ENCODE peak calls at places on chromosomes 6 and 20, in five cellular contexts. H is fibroblast of lung, M is left lung, P is GM23338, O is heart left ventricle. S is an unnamed sample.

GRCh38 chr6:145071836-145072235 is 663.5 kb downstream of the EPM2A start:
- DNase-seq in H (peak), M (no peak), P (no peak), O (no peak), S (peak)

GRCh38 chr6:139135578-139136545 is 982 bp downstream of the HECA start:
- DNase-seq in H (peak), M (peak), P (peak), O (peak), S (peak)

GRCh38 chr6:169079650-169080049 is 174.0 kb downstream of the THBS2 start:
- DNase-seq in H (no peak), M (no peak), P (no peak), O (no peak), S (no peak)

GRCh38 chr6:52231411-52232127 is 12.7 kb downstream of the IL17F start:
- DNase-seq in H (no peak), M (no peak), P (no peak), O (no peak), S (no peak)

GRCh38 chr20:10309326-10309725 is 90.7 kb downstream of the SNAP25 start:
- DNase-seq in H (peak), M (no peak), P (no peak), O (no peak), S (peak)

GRCh38 chr6:71478834-71479541 is 190.4 kb downstream of the OGFRL1 start:
- DNase-seq in H (peak), M (no peak), P (peak), O (no peak), S (peak)

GRCh38 chr20:47487175-47487917 is 14.3 kb upstream of the NCOA3 start:
- DNase-seq in H (no peak), M (no peak), P (no peak), O (no peak), S (no peak)

GRCh38 chr6:4967301-4968030 is 36.4 kb downstream of the RPP40 start:
- DNase-seq in H (peak), M (no peak), P (no peak), O (no peak), S (no peak)

GRCh38 chr6:129853996-129854711 is 7.0 kb downstream of the TMEM244 start:
- DNase-seq in H (peak), M (no peak), P (no peak), O (no peak), S (peak)

DNA sequence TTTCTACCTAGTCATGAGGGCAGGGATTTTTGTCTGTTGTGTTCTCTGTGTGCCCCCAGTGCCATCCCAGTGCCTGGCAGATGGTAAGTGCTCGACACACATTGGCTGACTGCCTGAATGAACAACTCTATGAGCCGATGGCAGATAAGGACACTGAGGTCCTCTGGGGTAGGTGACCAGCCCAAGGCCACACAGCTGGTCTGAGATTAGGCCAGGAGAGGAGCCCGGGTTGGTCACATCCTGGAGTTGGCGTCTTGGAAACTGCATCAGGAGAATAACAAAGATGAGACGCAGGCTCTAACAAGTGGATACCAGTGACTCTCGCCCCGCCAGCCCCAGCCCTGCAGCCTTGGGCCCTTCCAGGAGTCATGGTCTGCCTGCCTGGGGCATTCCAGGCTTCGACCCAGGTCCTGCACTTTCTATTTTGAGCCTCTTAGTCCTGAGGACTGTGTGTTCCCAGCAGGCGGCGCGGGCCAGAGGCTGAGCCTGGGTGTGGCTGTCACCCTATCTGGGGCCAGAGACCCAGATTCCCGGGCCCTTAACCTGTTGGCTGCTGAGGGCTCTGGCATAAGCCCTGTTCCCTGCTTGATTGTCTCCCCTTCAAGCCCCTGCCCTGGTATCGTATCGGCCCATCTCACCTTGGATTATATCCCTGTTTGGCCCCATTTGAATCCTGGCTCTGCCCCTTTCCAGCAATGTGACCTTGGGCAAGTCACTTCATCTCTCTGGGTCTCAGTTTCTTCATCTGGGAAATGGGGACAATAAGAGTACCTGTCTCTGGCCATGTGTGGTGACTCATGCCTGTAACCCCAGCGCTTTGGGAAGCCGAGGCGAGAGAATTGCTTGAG is 88.3 kb downstream of the CEBPB start:
- DNase-seq in H (peak), M (peak), P (peak), O (peak), S (peak)
- TF ChIP-seq CTCF in H (peak), M (peak), P (no peak), O (peak), S (peak)

DNA sequence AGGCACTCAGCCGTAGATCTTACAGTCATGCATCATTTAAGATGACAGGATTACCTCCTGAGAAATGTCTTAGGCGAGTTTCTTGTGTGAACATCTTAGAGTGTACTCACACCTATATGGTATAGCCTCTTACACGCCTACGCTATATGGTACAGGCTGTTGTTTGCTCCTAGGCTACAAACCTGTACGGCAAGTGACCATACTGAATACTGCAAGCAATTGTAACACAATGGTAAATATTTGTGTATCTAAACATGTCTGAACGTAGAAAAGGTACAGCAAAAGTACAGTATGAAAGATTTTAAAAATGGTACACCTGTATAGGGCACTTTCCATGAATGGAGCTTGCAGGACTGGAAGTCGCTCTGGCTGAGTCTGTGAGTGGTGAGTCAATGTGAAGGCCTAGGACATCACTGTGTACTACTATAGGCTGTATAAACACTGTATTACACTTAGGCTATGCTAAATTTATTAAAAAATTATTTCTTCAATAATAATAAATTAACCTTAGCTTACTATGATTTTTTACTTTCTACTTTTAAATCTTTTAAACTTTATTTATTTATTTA is 540 bp upstream of the IL20RA start:
- DNase-seq in H (no peak), M (no peak), P (no peak), O (no peak), S (peak)
- H3K4me3 ChIP-seq in H (no peak), M (no peak), P (peak), O (peak), S (no peak)

GRCh38 chr20:3621111-3621510 is 42.1 kb downstream of the GFRA4 start:
- DNase-seq in H (no peak), M (no peak), P (peak), O (no peak), S (no peak)
- TF ChIP-seq CTCF in H (no peak), M (no peak), P (peak), O (no peak), S (no peak)

GRCh38 chr6:93417421-93417996 is 1.9 kb downstream of the EPHA7 start:
- DNase-seq in H (peak), M (no peak), P (no peak), O (no peak), S (peak)
- H3K4me3 ChIP-seq in H (peak), M (no peak), P (peak), O (peak), S (no peak)

DNA sequence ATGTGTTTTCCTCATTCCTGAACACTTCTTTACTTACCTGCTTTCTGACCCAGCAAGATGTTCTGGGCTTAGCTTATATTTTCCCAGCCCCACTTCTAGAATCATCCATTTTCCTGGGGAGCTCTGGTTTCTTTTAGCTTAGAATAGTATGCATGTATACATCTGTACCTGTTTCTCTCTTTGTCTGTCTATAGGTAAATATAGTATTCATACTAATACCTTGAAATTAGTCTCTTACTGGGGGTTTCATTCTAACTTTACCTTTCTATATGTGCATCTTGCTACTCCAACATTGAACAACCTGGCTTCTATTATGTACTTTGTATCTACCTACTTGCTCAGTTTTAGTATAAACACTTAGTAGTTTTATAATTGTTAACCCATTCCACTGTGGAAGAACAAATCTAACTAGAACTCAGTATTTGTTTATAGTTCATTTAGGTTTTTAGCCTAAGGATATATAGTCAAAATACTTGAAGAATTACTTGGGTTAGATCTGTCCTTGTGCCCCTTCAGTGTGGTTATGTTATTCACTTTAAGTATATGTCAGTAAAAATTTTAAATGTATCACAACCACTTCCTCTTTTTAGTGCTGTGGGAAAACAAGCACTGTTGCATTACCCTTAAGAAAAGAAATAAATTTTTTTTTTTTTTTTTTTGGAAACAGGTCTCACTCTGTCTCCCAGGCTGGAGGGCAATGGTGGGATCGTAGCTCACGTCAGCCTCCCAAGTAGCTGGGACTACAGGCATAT is 54.0 kb downstream of the ASXL1 start:
- DNase-seq in H (no peak), M (no peak), P (no peak), O (no peak), S (no peak)
- TF ChIP-seq CTCF in H (no peak), M (no peak), P (no peak), O (no peak), S (no peak)

DNA sequence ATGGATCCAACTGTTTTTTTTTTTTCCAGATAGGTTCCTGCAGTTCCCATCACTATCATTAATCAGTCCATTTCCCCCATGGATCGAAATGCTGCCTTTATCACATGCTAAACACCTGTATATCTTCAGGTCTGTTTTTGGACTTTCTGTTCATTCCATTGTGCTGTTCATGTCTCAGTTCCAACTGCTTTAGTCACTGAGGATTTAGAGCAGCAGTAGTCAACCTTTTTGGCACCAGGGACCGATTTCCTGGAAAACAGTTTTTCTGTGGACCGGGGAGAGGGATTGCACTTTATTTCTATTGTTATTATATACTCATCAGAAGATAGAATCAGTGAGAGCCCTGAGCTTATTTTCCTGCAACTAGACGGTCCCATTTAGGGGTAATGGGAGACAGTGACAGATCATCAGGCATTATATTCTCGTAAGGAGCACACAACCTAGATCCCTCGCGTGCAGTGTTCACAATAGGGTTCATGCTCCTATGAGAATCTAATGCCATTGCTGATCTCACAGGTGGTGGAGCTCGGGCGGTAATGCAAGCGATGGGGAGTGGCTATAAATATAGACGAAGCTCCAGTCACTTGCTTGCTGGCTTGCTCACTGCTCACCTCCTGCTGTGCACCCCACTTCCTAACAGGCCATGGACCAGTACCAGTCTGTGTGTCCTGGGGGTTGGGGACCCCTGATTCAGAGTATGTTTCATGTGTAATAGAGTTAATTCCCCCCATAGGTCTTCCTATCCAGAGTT is 46.0 kb downstream of the CAP2 start:
- DNase-seq in H (no peak), M (no peak), P (no peak), O (no peak), S (no peak)
- H3K4me3 ChIP-seq in H (no peak), M (no peak), P (no peak), O (no peak), S (no peak)

GRCh38 chr6:77548662-77549366 is 85.5 kb upstream of the HTR1B start:
- DNase-seq in H (no peak), M (no peak), P (no peak), O (no peak), S (no peak)

GRCh38 chr6:77548190-77548589 is 84.9 kb upstream of the HTR1B start:
- DNase-seq in H (no peak), M (no peak), P (no peak), O (no peak), S (no peak)

DNA sequence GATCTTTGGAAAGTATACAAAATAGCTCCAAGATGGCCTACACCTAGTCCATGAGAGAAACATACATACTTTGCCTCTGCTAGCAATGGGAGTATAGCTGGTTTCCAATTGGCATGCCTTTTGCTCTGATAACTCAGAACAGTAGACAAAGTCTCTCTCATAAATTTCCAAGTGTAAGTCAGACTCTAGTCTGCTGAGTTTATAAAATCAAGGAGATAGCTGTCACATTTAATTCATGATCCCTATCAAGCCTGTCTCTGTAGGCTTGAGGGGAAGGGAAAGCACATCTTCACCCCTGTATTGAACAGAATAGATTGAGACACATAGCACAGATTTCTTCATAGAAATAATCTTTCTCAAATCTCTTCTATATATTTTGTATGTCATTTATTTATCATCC is 87.8 kb upstream of the HTR1B start:
- DNase-seq in H (no peak), M (no peak), P (no peak), O (no peak), S (no peak)
- TF ChIP-seq CTCF in H (no peak), M (no peak), P (no peak), O (no peak), S (no peak)